ENCODE peak calls at places on chromosome X, in ten cellular contexts. M, B, R, P, J, O, Q, H, L and C are unnamed samples.

GRCh38 chrX:47941423-47941822 is 62.4 kb downstream of the ZNF182 start:
- DNase-seq in M (no peak), B (no peak), R (no peak), P (no peak), J (no peak), O (no peak), Q (no peak), H (no peak), L (peak; percentile 30), C (no peak)

GRCh38 chrX:100700809-100701208 is 31.1 kb downstream of the SYTL4 start:
- DNase-seq in M (no peak), B (no peak), R (no peak), P (no peak), J (no peak), O (no peak), Q (no peak), H (no peak), L (no peak), C (no peak)

GRCh38 chrX:101450951-101451350 is 34.3 kb upstream of the ARMCX4 start:
- DNase-seq in M (no peak), B (peak; percentile 65), R (no peak), P (no peak), J (no peak), O (no peak), Q (no peak), H (no peak), L (no peak), C (peak; percentile 67)

GRCh38 chrX:115018944-115019343 is 1.5 kb upstream of the IL13RA2 start:
- DNase-seq in M (no peak), B (peak; percentile 60), R (no peak), P (no peak), J (no peak), O (no peak), Q (no peak), H (peak; percentile 17), L (no peak), C (peak; percentile 72)

GRCh38 chrX:65407157-65407626 is 127.4 kb downstream of the LAS1L start:
- DNase-seq in M (no peak), B (no peak), R (no peak), P (no peak), J (no peak), O (no peak), Q (no peak), H (peak; percentile 7), L (no peak), C (no peak)

GRCh38 chrX:10106801-10107200 is 50.0 kb upstream of the CLCN4 start:
- DNase-seq in M (peak; percentile 77), B (no peak), R (no peak), P (peak; percentile 89), J (no peak), O (no peak), Q (no peak), H (no peak), L (no peak), C (no peak)

GRCh38 chrX:111349934-111350333 is 62.1 kb downstream of the DCX start:
- DNase-seq in M (no peak), B (no peak), R (no peak), P (no peak), J (no peak), O (no peak), Q (no peak), H (no peak), L (no peak), C (no peak)

GRCh38 chrX:15564981-15565579 is 35.7 kb downstream of the ACE2 start:
- DNase-seq in M (no peak), B (peak; percentile 51), R (peak; percentile 9), P (peak; percentile 78), J (peak; percentile 72), O (peak; percentile 17), Q (peak; percentile 66), H (peak; percentile 52), L (peak; percentile 34), C (peak; percentile 71)

GRCh38 chrX:119009071-119009470 is 34.7 kb downstream of the LONRF3 start:
- DNase-seq in M (no peak), B (no peak), R (no peak), P (no peak), J (no peak), O (no peak), Q (no peak), H (no peak), L (no peak), C (no peak)

GRCh38 chrX:45824471-45824870 is 623.8 kb upstream of the DIPK2B start:
- DNase-seq in M (no peak), B (peak; percentile 86), R (peak; percentile 24), P (peak; percentile 19), J (no peak), O (no peak), Q (peak; percentile 40), H (peak; percentile 76), L (peak; percentile 90), C (peak; percentile 95)

GRCh38 chrX:57156397-57157049 is 19.3 kb upstream of the SPIN2A start:
- DNase-seq in M (no peak), B (peak; percentile 33), R (no peak), P (no peak), J (peak; percentile 42), O (no peak), Q (peak; percentile 38), H (peak; percentile 49), L (peak; percentile 4), C (peak; percentile 28)

GRCh38 chrX:44082829-44083228 is 109.6 kb upstream of the NDP start:
- DNase-seq in M (no peak), B (no peak), R (no peak), P (no peak), J (no peak), O (no peak), Q (peak; percentile 91), H (no peak), L (no peak), C (no peak)

GRCh38 chrX:43166874-43167273 is 388.9 kb upstream of the PPP1R2C start:
- DNase-seq in M (no peak), B (no peak), R (no peak), P (peak; percentile 89), J (no peak), O (no peak), Q (no peak), H (no peak), L (no peak), C (no peak)

GRCh38 chrX:106014119-106014775 is 24.3 kb downstream of the SERPINA7 start:
- DNase-seq in M (no peak), B (no peak), R (no peak), P (no peak), J (no peak), O (no peak), Q (no peak), H (no peak), L (no peak), C (no peak)

GRCh38 chrX:9635805-9636204 is 129.8 kb downstream of the GPR143 start:
- DNase-seq in M (no peak), B (peak; percentile 39), R (no peak), P (no peak), J (no peak), O (no peak), Q (peak; percentile 4), H (peak; percentile 9), L (no peak), C (peak; percentile 26)

GRCh38 chrX:139224953-139225665 is 305.4 kb upstream of the F9 start:
- DNase-seq in M (no peak), B (no peak), R (no peak), P (peak; percentile 64), J (peak; percentile 80), O (no peak), Q (no peak), H (no peak), L (no peak), C (no peak)

GRCh38 chrX:57583477-57583876 is 8.3 kb upstream of the ZXDB start:
- DNase-seq in M (no peak), B (no peak), R (no peak), P (no peak), J (no peak), O (no peak), Q (no peak), H (no peak), L (no peak), C (peak; percentile 32)

GRCh38 chrX:9416562-9417319 is 48.1 kb upstream of the TBL1X start:
- DNase-seq in M (no peak), B (peak; percentile 79), R (no peak), P (peak; percentile 47), J (no peak), O (no peak), Q (no peak), H (peak; percentile 50), L (no peak), C (peak; percentile 65)